ENCODE peak calls at places on chromosomes 11 and 22, in nine cellular contexts. T, M, E, F, D, U, I, K and C are unnamed samples.

GRCh38 chr22:48756146-48757111 is 1071.2 kb downstream of the BRD1 start:
- DNase-seq in K (peak; percentile 31), T (no peak), D (no peak), U (no peak), M (no peak), F (peak; percentile 3), I (peak; percentile 9), E (no peak), C (no peak)

GRCh38 chr11:77602385-77603105 is 12.8 kb downstream of the AQP11 start:
- DNase-seq in U (no peak), E (peak; percentile 70), M (no peak), K (no peak), D (no peak), T (no peak), F (no peak), I (no peak), C (no peak)

GRCh38 chr11:64879226-64879900 is 942 bp upstream of the EHD1 start:
- DNase-seq in K (no peak), M (no peak), D (peak; percentile 55), U (peak; percentile 47), E (no peak), I (peak; percentile 49), F (no peak), T (no peak), C (no peak)

GRCh38 chr11:125389339-125390166 is 106.5 kb downstream of the FEZ1 start:
- DNase-seq in D (no peak), I (no peak), E (no peak), T (no peak), K (no peak), F (no peak), U (no peak), M (no peak), C (no peak)

GRCh38 chr11:95596011-95596489 is 193.5 kb downstream of the FAM76B start:
- DNase-seq in K (no peak), F (no peak), E (no peak), I (no peak), D (no peak), T (no peak), U (no peak), M (no peak), C (no peak)

GRCh38 chr11:67345949-67346819 is 7.2 kb downstream of the POLD4 start:
- DNase-seq in T (no peak), E (no peak), D (no peak), K (no peak), U (no peak), M (no peak), I (peak; percentile 77), F (no peak), C (no peak)

GRCh38 chr22:30268331-30268730 is 1.7 kb upstream of the OSM start:
- DNase-seq in I (no peak), U (no peak), E (no peak), T (no peak), M (no peak), F (no peak), D (no peak), K (no peak), C (no peak)

GRCh38 chr11:110092577-110093406 is at the start of gene ZC3H12C:
- DNase-seq in U (peak; percentile 65), F (peak; percentile 73), E (peak; percentile 77), I (peak; percentile 88), D (peak; percentile 77), K (peak; percentile 89), T (peak; percentile 73), M (no peak), C (peak; percentile 13)

GRCh38 chr11:125724125-125724524 is 22.0 kb upstream of the PATE1 start:
- DNase-seq in U (no peak), K (no peak), T (no peak), I (no peak), E (no peak), F (no peak), D (no peak), M (no peak), C (no peak)

GRCh38 chr11:34161812-34162506 is 56.5 kb downstream of the NAT10 start:
- DNase-seq in D (no peak), U (peak; percentile 63), T (no peak), E (no peak), M (peak; percentile 24), F (no peak), I (no peak), K (no peak), C (no peak)

GRCh38 chr11:83493918-83494317 is 207.8 kb upstream of the CCDC90B start:
- DNase-seq in M (no peak), U (no peak), T (no peak), F (no peak), E (no peak), K (no peak), D (no peak), I (no peak), C (no peak)

GRCh38 chr22:36435516-36436415 is 45.7 kb downstream of the TXN2 start:
- DNase-seq in T (peak; percentile 50), D (no peak), U (peak; percentile 71), M (peak; percentile 64), E (no peak), I (peak; percentile 88), K (peak; percentile 61), F (no peak), C (no peak)

GRCh38 chr11:4484310-4484709 is 1.9 kb downstream of the OR52K1 start:
- DNase-seq in M (no peak), D (no peak), F (no peak), T (no peak), K (no peak), I (no peak), U (no peak), E (no peak), C (no peak)

GRCh38 chr11:26905368-26905767 is 88.5 kb upstream of the FIBIN start:
- DNase-seq in T (no peak), K (no peak), I (no peak), M (no peak), F (no peak), D (no peak), E (no peak), U (no peak), C (no peak)

GRCh38 chr11:46330887-46331652 is 16.2 kb upstream of the DGKZ start:
- DNase-seq in E (no peak), K (no peak), M (no peak), D (no peak), I (no peak), U (no peak), F (no peak), T (peak; percentile 60), C (no peak)

GRCh38 chr11:33325456-33325855 is 68.3 kb downstream of the HIPK3 start:
- DNase-seq in I (no peak), E (no peak), U (no peak), F (no peak), D (no peak), T (no peak), K (no peak), M (no peak), C (no peak)

GRCh38 chr11:62487136-62487535 is 59.5 kb downstream of the AHNAK start:
- DNase-seq in F (no peak), D (no peak), I (no peak), M (no peak), E (no peak), T (no peak), K (no peak), U (no peak), C (no peak)

GRCh38 chr11:121829159-121829643 is 286.8 kb downstream of the BLID start:
- DNase-seq in U (no peak), M (no peak), K (no peak), I (no peak), T (no peak), F (no peak), E (peak; percentile 99), D (no peak), C (no peak)

GRCh38 chr11:76791861-76792260 is 8.7 kb downstream of the TSKU start:
- DNase-seq in D (no peak), U (no peak), K (no peak), E (no peak), M (no peak), I (no peak), F (no peak), T (no peak), C (no peak)

GRCh38 chr22:39617342-39617741 is 46.8 kb downstream of the CACNA1I start:
- DNase-seq in E (no peak), F (no peak), M (no peak), K (no peak), U (peak; percentile 30), D (peak; percentile 24), T (no peak), I (no peak), C (no peak)

GRCh38 chr11:60854140-60854846 is 1.5 kb downstream of the PTGDR2 start:
- DNase-seq in K (peak; percentile 39), E (no peak), U (no peak), M (no peak), T (no peak), D (no peak), F (no peak), I (no peak), C (no peak)

GRCh38 chr11:13896175-13896989 is 66.1 kb upstream of the SPON1 start:
- DNase-seq in M (no peak), E (no peak), K (peak; percentile 76), U (no peak), I (no peak), T (no peak), F (no peak), D (no peak), C (no peak)

GRCh38 chr11:35412285-35412684 is 7.1 kb downstream of the SLC1A2 start:
- DNase-seq in K (no peak), E (no peak), T (no peak), I (no peak), U (no peak), F (no peak), M (no peak), D (no peak), C (no peak)

GRCh38 chr11:128544625-128545024 is 42.7 kb downstream of the ETS1 start:
- DNase-seq in I (no peak), D (no peak), U (no peak), E (no peak), T (peak; percentile 67), K (no peak), M (no peak), F (no peak), C (no peak)

GRCh38 chr11:2259466-2259830 is 10.9 kb downstream of the ASCL2 start:
- DNase-seq in K (no peak), I (peak; percentile 16), M (no peak), D (no peak), U (no peak), E (no peak), F (no peak), T (no peak), C (no peak)

GRCh38 chr11:67119577-67120391 is 721 bp downstream of the KDM2A start:
- DNase-seq in U (peak; percentile 29), E (no peak), T (peak; percentile 18), D (peak; percentile 41), I (peak; percentile 61), K (peak; percentile 52), F (peak; percentile 36), M (no peak), C (no peak)

GRCh38 chr11:118916842-118917388 is 8.8 kb downstream of the BCL9L start:
- DNase-seq in K (no peak), T (no peak), M (no peak), U (no peak), E (no peak), D (no peak), F (no peak), I (no peak), C (no peak)

GRCh38 chr11:46369458-46370152 is 11.9 kb upstream of the MDK start:
- DNase-seq in D (no peak), I (peak; percentile 52), F (peak; percentile 63), M (peak; percentile 33), E (peak; percentile 49), T (peak; percentile 33), U (peak; percentile 73), K (no peak), C (no peak)

GRCh38 chr11:1222491-1223345 is at the start of gene MUC5B:
- DNase-seq in E (no peak), D (no peak), T (peak; percentile 18), F (no peak), K (peak; percentile 50), U (no peak), M (no peak), I (peak; percentile 92), C (no peak)

GRCh38 chr11:110065189-110065588 is 28.0 kb upstream of the ZC3H12C start:
- DNase-seq in U (no peak), M (no peak), T (no peak), I (no peak), E (no peak), K (no peak), D (no peak), F (no peak), C (no peak)

GRCh38 chr11:133917921-133918605 is 38.7 kb downstream of the IGSF9B start:
- DNase-seq in T (no peak), I (no peak), U (no peak), F (no peak), E (no peak), D (no peak), K (no peak), M (no peak), C (no peak)